ENCODE peak calls at places on chromosomes 1 and 21, in eight cellular contexts. Y is H4; L is astrocyte of the spinal cord; V is foreskin melanocyte; X is activated naive CD4-positive, alpha-beta T cell treated with anti-CD3 and anti-CD28 coated beads, Interleukin-2, amount 10 ng/mL, durations not matched to agents 7 days and 5 days; S is AG08396; I is SHP77; E is GM19239. D is an unnamed sample.
A peak's percentile ranks its signal among the peaks of the same experiment; 100 is the strongest.

GRCh38 chr1:211377539-211378461 is 51.2 kb downstream of the TRAF5 start:
- DNase-seq in Y (no peak), L (no peak), V (no peak), X (no peak), S (no peak), I (no peak), E (no peak), D (no peak)

GRCh38 chr1:214401666-214402065 is 120.7 kb downstream of the SMYD2 start:
- DNase-seq in Y (no peak), L (no peak), V (no peak), X (no peak), S (no peak), I (no peak), E (no peak), D (no peak)

GRCh38 chr1:87720561-87720960 is 391.9 kb downstream of the LMO4 start:
- DNase-seq in Y (no peak), L (no peak), V (no peak), X (no peak), S (no peak), I (no peak), E (no peak), D (no peak)

GRCh38 chr1:198563578-198563977 is 23.1 kb upstream of the ATP6V1G3 start:
- DNase-seq in Y (no peak), L (no peak), V (no peak), X (no peak), S (no peak), I (no peak), E (no peak), D (no peak)

GRCh38 chr1:224357626-224358124 is 996 bp downstream of the CNIH4 start:
- DNase-seq in Y (no peak), L (no peak), V (no peak), X (no peak), S (peak; percentile 49), I (no peak), E (no peak), D (peak; percentile 28)

GRCh38 chr1:226366290-226366689 is 41.6 kb downstream of the PARP1 start:
- DNase-seq in Y (no peak), L (peak; percentile 27), V (no peak), X (no peak), S (no peak), I (no peak), E (no peak), D (no peak)

GRCh38 chr1:224170748-224171478 is 12.1 kb upstream of the DEGS1 start:
- DNase-seq in Y (peak; percentile 26), L (peak; percentile 15), V (no peak), X (peak; percentile 64), S (peak; percentile 25), I (no peak), E (no peak), D (peak; percentile 16)

GRCh38 chr1:1345860-1346500 is 3.2 kb downstream of the DVL1 start:
- DNase-seq in Y (no peak), L (no peak), V (no peak), X (no peak), S (no peak), I (no peak), E (no peak), D (no peak)

GRCh38 chr1:117366982-117367768 is at the start of gene MAN1A2:
- DNase-seq in Y (peak; percentile 32), L (peak; percentile 84), V (peak; percentile 49), X (peak; percentile 85), S (peak; percentile 74), I (peak; percentile 66), E (peak; percentile 47), D (peak; percentile 53)

GRCh38 chr1:227542153-227543120 is 20.9 kb upstream of the ZNF678 start:
- DNase-seq in Y (peak; percentile 79), L (peak; percentile 72), V (peak; percentile 60), X (peak; percentile 92), S (peak; percentile 96), I (no peak), E (peak; percentile 82), D (peak; percentile 84)

GRCh38 chr1:214862421-214862820 is 220.1 kb upstream of the KCNK2 start:
- DNase-seq in Y (no peak), L (peak; percentile 33), V (no peak), X (no peak), S (no peak), I (no peak), E (no peak), D (no peak)

GRCh38 chr1:60068393-60069045 is 5.1 kb downstream of the C1orf87 start:
- DNase-seq in Y (no peak), L (peak; percentile 81), V (no peak), X (no peak), S (peak; percentile 53), I (no peak), E (no peak), D (no peak)

GRCh38 chr1:25754421-25755195 is 45.4 kb upstream of the SELENON start:
- DNase-seq in Y (no peak), L (no peak), V (no peak), X (peak; percentile 33), S (no peak), I (no peak), E (no peak), D (no peak)

GRCh38 chr1:225343618-225344017 is 84.2 kb downstream of the LBR start:
- DNase-seq in Y (no peak), L (peak; percentile 19), V (no peak), X (no peak), S (no peak), I (no peak), E (no peak), D (peak; percentile 24)

GRCh38 chr1:175221548-175222175 is 29.1 kb upstream of the KIAA0040 start:
- DNase-seq in Y (peak; percentile 12), L (no peak), V (no peak), X (no peak), S (no peak), I (no peak), E (no peak), D (no peak)

GRCh38 chr1:40773748-40774265 is 9.8 kb upstream of the KCNQ4 start:
- DNase-seq in Y (no peak), L (no peak), V (no peak), X (peak; percentile 8), S (no peak), I (no peak), E (no peak), D (no peak)

GRCh38 chr1:85319488-85319887 is 43.1 kb upstream of the BCL10 start:
- DNase-seq in Y (no peak), L (no peak), V (no peak), X (no peak), S (no peak), I (no peak), E (no peak), D (no peak)

GRCh38 chr1:25875154-25875855 is at the start of gene PAQR7:
- DNase-seq in Y (peak; percentile 49), L (peak; percentile 75), V (no peak), X (peak; percentile 76), S (peak; percentile 88), I (peak; percentile 47), E (peak; percentile 67), D (peak; percentile 33)

GRCh38 chr21:42644223-42645208 is 8.9 kb upstream of the PDE9A start:
- DNase-seq in Y (no peak), L (peak; percentile 9), V (no peak), X (no peak), S (peak; percentile 66), I (no peak), E (no peak), D (peak; percentile 2)

GRCh38 chr1:168443356-168443755 is 100.4 kb downstream of the XCL2 start:
- DNase-seq in Y (no peak), L (no peak), V (no peak), X (no peak), S (no peak), I (no peak), E (no peak), D (no peak)

GRCh38 chr1:30106125-30106524 is 617.3 kb downstream of the MATN1 start:
- DNase-seq in Y (peak; percentile 59), L (peak; percentile 18), V (peak; percentile 29), X (peak; percentile 27), S (peak; percentile 56), I (peak; percentile 50), E (peak; percentile 25), D (no peak)